ENCODE peak calls at places on chromosomes 2 and 18, in six cellular contexts. S is HCT116, L is prostate gland, J is sigmoid colon, B is GM12878, P is K562. T is an unnamed sample.

GRCh38 chr2:151102196-151102692 is 159.4 kb downstream of the RBM43 start:
- DNase-seq in S (no peak), L (no peak), J (no peak), B (no peak), P (no peak), T (peak)

GRCh38 chr2:20796374-20796791 is 26.5 kb downstream of the LDAH start:
- DNase-seq in S (no peak), L (peak), J (no peak), B (no peak), P (no peak), T (no peak)

GRCh38 chr18:389658-390357 is 110.7 kb downstream of the COLEC12 start:
- DNase-seq in S (no peak), L (no peak), J (no peak), B (peak), P (no peak), T (no peak)

GRCh38 chr2:43473767-43474166 is 122.1 kb downstream of the THADA start:
- DNase-seq in S (no peak), L (no peak), J (no peak), B (no peak), P (no peak), T (no peak)

GRCh38 chr18:55634545-55634944 is 46.6 kb upstream of the TCF4 start:
- DNase-seq in S (no peak), L (no peak), J (no peak), B (no peak), P (no peak), T (no peak)

GRCh38 chr2:214699236-214699635 is 110.2 kb downstream of the BARD1 start:
- DNase-seq in S (no peak), L (no peak), J (no peak), B (no peak), P (no peak), T (no peak)

GRCh38 chr2:195594248-195594647 is 62.8 kb upstream of the SLC39A10 start:
- DNase-seq in S (no peak), L (no peak), J (no peak), B (no peak), P (no peak), T (no peak)

GRCh38 chr2:101854877-101855276 is 136.9 kb upstream of the IL1R2 start:
- DNase-seq in S (no peak), L (no peak), J (no peak), B (no peak), P (no peak), T (no peak)

GRCh38 chr18:58814317-58814716 is 50.4 kb upstream of the ZNF532 start:
- DNase-seq in S (no peak), L (no peak), J (no peak), B (no peak), P (no peak), T (no peak)
- TF ChIP-seq POLR2AphosphoS5 in S (no peak), L (no peak), J (no peak), B (no peak), P (no peak), T (no peak)

GRCh38 chr18:3793545-3793944 is 343.6 kb downstream of the TGIF1 start:
- DNase-seq in S (no peak), L (no peak), J (no peak), B (no peak), P (no peak), T (no peak)

GRCh38 chr18:3792711-3793110 is 342.7 kb downstream of the TGIF1 start:
- DNase-seq in S (no peak), L (no peak), J (no peak), B (no peak), P (no peak), T (no peak)

GRCh38 chr18:3796434-3796833 is 346.5 kb downstream of the TGIF1 start:
- DNase-seq in S (no peak), L (no peak), J (no peak), B (no peak), P (no peak), T (no peak)

GRCh38 chr18:3798032-3798431 is 348.1 kb downstream of the TGIF1 start:
- DNase-seq in S (no peak), L (no peak), J (no peak), B (no peak), P (no peak), T (no peak)

GRCh38 chr18:3794537-3795348 is 344.8 kb downstream of the TGIF1 start:
- DNase-seq in S (no peak), L (no peak), J (no peak), B (no peak), P (peak), T (no peak)
- TF ChIP-seq POLR2AphosphoS5 in S (no peak), L (no peak), J (no peak), B (no peak), P (no peak), T (no peak)

DNA sequence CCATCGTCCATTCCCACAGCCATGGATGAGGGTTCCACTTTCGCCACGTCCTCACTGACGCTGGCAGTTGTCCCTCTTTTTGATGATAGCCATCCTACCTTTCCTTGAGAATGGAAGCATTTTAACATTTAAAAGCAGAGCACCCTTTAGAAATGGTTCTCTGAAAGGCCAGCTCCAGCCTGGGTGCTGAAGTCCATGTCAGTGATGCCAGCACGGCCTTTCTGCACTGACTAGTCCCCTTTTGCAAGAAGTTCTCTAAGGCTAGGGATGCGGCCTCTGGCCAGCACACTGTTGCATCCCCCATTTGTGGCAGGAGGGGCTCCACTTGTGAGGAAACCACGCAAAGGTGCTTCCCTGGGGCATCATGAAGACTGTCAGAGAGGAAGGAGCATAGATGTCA is 203.5 kb downstream of the MGAT5 start:
- DNase-seq in S (no peak), L (no peak), J (no peak), B (no peak), P (no peak), T (no peak)
- TF ChIP-seq POLR2AphosphoS5 in S (no peak), L (no peak), J (no peak), B (no peak), P (no peak), T (no peak)

DNA sequence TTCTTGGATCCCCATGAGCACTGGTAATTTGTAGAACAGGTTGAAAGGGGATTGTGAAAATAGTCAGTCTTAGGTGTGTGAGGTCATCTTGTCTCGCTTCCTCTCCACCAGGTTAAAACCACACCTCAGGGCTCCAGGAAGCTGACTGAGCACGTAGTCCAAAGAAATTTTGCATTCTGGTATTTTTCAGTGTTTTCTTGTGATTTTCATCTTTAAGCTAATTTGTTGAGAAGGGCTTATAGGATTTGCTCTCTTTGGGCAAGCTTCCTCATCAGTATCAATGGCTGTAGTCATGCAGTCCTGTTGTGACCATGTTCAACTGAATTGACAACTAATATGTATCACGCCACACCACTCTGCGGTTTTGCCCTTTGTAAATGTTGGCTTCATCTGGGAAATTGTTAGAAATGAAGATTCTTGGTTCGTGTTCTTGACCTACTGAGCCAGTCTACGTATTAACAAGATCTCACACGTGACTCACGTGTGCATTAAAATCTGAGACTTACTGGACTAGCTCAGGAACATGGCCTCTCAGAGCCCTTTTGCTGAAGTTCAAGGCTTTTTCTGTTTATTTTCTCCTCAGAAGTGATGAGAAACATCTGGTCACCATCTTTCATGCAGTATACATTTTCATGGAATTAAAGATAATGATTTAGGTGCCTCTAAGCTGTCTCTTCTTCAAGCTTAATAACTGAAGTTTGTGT is 32.7 kb downstream of the FMNL2 start:
- DNase-seq in S (no peak), L (no peak), J (no peak), B (peak), P (no peak), T (no peak)
- TF ChIP-seq POLR2AphosphoS5 in S (no peak), L (no peak), J (no peak), B (no peak), P (no peak), T (no peak)

DNA sequence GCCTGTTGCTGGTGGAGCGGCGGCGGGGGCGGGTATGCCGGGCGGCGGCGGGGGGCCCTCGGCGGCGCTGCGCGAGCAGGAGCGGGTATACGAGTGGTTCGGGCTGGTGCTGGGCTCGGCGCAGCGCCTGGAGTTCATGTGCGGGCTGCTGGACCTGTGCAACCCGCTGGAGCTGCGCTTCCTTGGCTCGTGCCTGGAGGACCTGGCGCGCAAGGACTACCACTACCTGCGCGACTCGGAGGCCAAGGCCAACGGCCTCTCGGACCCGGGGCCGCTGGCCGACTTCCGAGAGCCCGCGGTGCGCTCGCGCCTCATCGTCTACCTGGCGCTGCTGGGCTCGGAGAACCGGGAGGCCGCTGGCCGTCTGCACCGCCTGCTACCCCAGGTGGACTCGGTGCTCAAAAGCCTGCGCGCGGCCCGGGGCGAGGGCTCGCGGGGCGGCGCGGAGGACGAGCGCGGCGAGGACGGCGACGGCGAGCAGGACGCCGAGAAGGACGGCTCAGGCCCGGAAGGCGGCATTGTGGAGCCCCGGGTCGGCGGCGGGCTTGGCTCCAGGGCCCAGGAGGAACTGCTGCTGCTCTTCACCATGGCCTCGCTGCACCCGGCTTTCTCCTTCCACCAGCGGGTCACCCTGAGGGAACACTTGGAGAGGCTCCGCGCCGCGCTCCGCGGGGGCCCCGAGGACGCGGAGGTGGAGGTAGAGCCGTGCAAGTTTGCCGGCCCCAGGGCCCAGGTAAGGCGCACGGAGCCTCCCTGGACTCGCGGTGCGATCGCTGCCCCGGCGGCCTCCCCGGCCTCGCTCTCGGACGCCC is 1.0 kb downstream of the ZCCHC2 start:
- DNase-seq in S (no peak), L (peak), J (peak), B (no peak), P (peak), T (peak)
- TF ChIP-seq POLR2AphosphoS5 in S (no peak), L (no peak), J (no peak), B (no peak), P (no peak), T (no peak)

GRCh38 chr2:239425496-239426098 is 24.8 kb upstream of the HDAC4 start:
- DNase-seq in S (no peak), L (no peak), J (no peak), B (no peak), P (no peak), T (no peak)
- TF ChIP-seq POLR2AphosphoS5 in S (no peak), L (no peak), J (no peak), B (no peak), P (no peak), T (no peak)

T was measured in SK-N-SH.